ENCODE peak calls at places on chromosome 9, in seven cellular contexts. E, G, L, F, A, Z and Y are unnamed samples.

GRCh38 chr9:138102246-138103051 is 224.9 kb downstream of the CACNA1B start:
- DNase-seq in A (no peak), G (no peak), L (no peak), F (no peak), Z (no peak), E (no peak), Y (no peak)

GRCh38 chr9:129319076-129319937 is 141.2 kb upstream of the IER5L start:
- DNase-seq in L (no peak), F (no peak), Z (no peak), A (no peak), G (no peak), E (no peak), Y (no peak)

GRCh38 chr9:35044071-35044470 is 28.4 kb downstream of the VCP start:
- DNase-seq in F (no peak), A (no peak), L (no peak), E (no peak), G (no peak), Z (no peak), Y (no peak)

GRCh38 chr9:37528652-37529072 is 42.9 kb downstream of the POLR1E start:
- DNase-seq in A (no peak), G (no peak), F (no peak), L (no peak), E (no peak), Z (no peak), Y (no peak)

GRCh38 chr9:124660341-124660801 is 110.7 kb downstream of the NR6A1 start:
- DNase-seq in F (no peak), L (peak; percentile 36), A (no peak), E (peak; percentile 17), Z (peak; percentile 69), G (no peak), Y (peak; percentile 2)

GRCh38 chr9:133463234-133463863 is 3.6 kb downstream of the CACFD1 start:
- DNase-seq in Z (no peak), L (no peak), A (no peak), F (no peak), G (no peak), E (no peak), Y (peak; percentile 34)

GRCh38 chr9:113511047-113511521 is 47.6 kb downstream of the RGS3 start:
- DNase-seq in A (no peak), L (no peak), F (no peak), E (no peak), G (no peak), Z (no peak), Y (no peak)

GRCh38 chr9:118643118-118643517 is 726.1 kb downstream of the BRINP1 start:
- DNase-seq in E (no peak), L (no peak), A (no peak), F (peak; percentile 81), G (no peak), Z (no peak), Y (no peak)

GRCh38 chr9:37428345-37428744 is 5.8 kb downstream of the GRHPR start:
- DNase-seq in L (no peak), Z (no peak), G (no peak), E (no peak), F (no peak), A (no peak), Y (no peak)